ENCODE peak calls at places on chromosomes 6 and 20, in eight cellular contexts. H is stomach, K is endothelial cell of umbilical vein, A is A549, V is sigmoid colon, G is HCT116, N is IMR-90, C is heart left ventricle. I is an unnamed sample. For H3K4me1, the result is how much of the 10 kb centered on the place peaks cover.

GRCh38 chr20:47703748-47704147 is 81.5 kb downstream of the SULF2 start:
- DNase-seq in G (no peak), C (no peak), N (no peak), H (no peak), A (no peak), V (no peak), K (no peak), I (no peak)

GRCh38 chr6:47428288-47428687 is 49.3 kb upstream of the CD2AP start:
- DNase-seq in H (no peak), A (no peak), V (no peak), N (no peak), K (no peak), G (no peak), C (no peak), I (no peak)

GRCh38 chr6:133673056-133673455 is 215.9 kb upstream of the TCF21 start:
- DNase-seq in G (no peak), C (no peak), H (no peak), K (no peak), V (no peak), N (no peak), A (no peak), I (no peak)

GRCh38 chr6:143867236-143867635 is 3.0 kb downstream of the ZC2HC1B start:
- DNase-seq in V (no peak), A (no peak), H (no peak), C (no peak), G (no peak), N (peak), K (no peak), I (no peak)

GRCh38 chr6:72712921-72713320 is 91.1 kb downstream of the KCNQ5 start:
- DNase-seq in N (peak), C (no peak), A (no peak), V (no peak), G (no peak), H (no peak), K (no peak), I (no peak)

GRCh38 chr20:41005361-41005729 is 23.3 kb upstream of the TOP1 start:
- DNase-seq in K (peak), C (peak), H (peak), G (peak), V (peak), N (peak), A (peak), I (peak)

GRCh38 chr20:45359406-45360148 is 3.4 kb upstream of the SYS1 start:
- DNase-seq in V (peak), K (peak), G (no peak), A (no peak), H (peak), N (no peak), C (no peak), I (peak)

GRCh38 chr20:56352656-56353055 is 6.1 kb upstream of the FAM210B start:
- DNase-seq in K (no peak), A (no peak), C (no peak), H (no peak), V (no peak), G (no peak), N (peak), I (no peak)

GRCh38 chr20:16775961-16776360 is 27.8 kb downstream of the OTOR start:
- DNase-seq in C (no peak), H (no peak), G (no peak), V (no peak), A (no peak), N (no peak), K (no peak), I (no peak)

GRCh38 chr20:58716476-58717277 is 24.1 kb downstream of the NPEPL1 start:
- DNase-seq in N (no peak), C (peak), V (peak), A (no peak), H (peak), K (no peak), G (no peak), I (peak)

GRCh38 chr6:30915591-30915946 is 1.5 kb downstream of the VARS2 start:
- DNase-seq in K (peak), N (peak), H (no peak), G (peak), V (no peak), C (no peak), A (peak), I (no peak)

GRCh38 chr6:110683236-110683635 is 132.0 kb downstream of the CDK19 start:
- DNase-seq in C (no peak), H (no peak), G (no peak), V (no peak), A (no peak), K (no peak), N (no peak), I (no peak)

GRCh38 chr20:12594410-12595130 is 414.2 kb upstream of the SPTLC3 start:
- DNase-seq in C (no peak), H (no peak), V (no peak), N (no peak), G (no peak), K (no peak), A (peak), I (no peak)

GRCh38 chr20:33521461-33521860 is 31.6 kb downstream of the CBFA2T2 start:
- DNase-seq in V (no peak), G (no peak), H (no peak), C (no peak), K (no peak), N (no peak), A (no peak), I (no peak)

GRCh38 chr6:71446084-71446869 is 157.7 kb downstream of the OGFRL1 start:
- DNase-seq in K (peak), G (no peak), N (no peak), A (no peak), C (no peak), V (no peak), H (no peak), I (no peak)

GRCh38 chr6:126716826-126717514 is 377.1 kb downstream of the CENPW start:
- DNase-seq in V (no peak), H (no peak), N (peak), C (no peak), K (no peak), G (peak), A (no peak), I (no peak)

GRCh38 chr6:94045473-94045872 is 626.1 kb upstream of the EPHA7 start:
- DNase-seq in G (no peak), V (no peak), C (no peak), A (no peak), K (no peak), N (no peak), H (no peak), I (no peak)

GRCh38 chr6:112330877-112331260 is 16.3 kb upstream of the RFPL4B start:
- DNase-seq in H (no peak), K (no peak), V (no peak), G (no peak), N (no peak), C (no peak), A (no peak), I (no peak)

GRCh38 chr6:33621396-33622388 is 570 bp downstream of the ITPR3 start:
- DNase-seq in V (peak), C (peak), K (peak), A (no peak), H (peak), N (no peak), G (no peak), I (peak)

GRCh38 chr6:1386310-1386709 is 3.1 kb upstream of the FOXF2 start:
- DNase-seq in A (no peak), N (no peak), G (no peak), V (no peak), H (no peak), C (no peak), K (no peak), I (no peak)

GRCh38 chr6:30152910-30153309 is 8.1 kb downstream of the TRIM10 start:
- DNase-seq in K (no peak), H (no peak), A (no peak), C (no peak), N (no peak), G (no peak), V (no peak), I (no peak)

GRCh38 chr6:165059032-165059431 is 250.4 kb downstream of the C6orf118 start:
- DNase-seq in V (no peak), N (no peak), G (no peak), H (no peak), A (no peak), C (no peak), K (no peak), I (no peak)

GRCh38 chr6:166570929-166571699 is 15.4 kb downstream of the RAMACL start:
- DNase-seq in G (no peak), A (no peak), N (no peak), H (no peak), C (no peak), V (no peak), K (no peak), I (no peak)

GRCh38 chr6:111872521-111873177 is 603 bp downstream of the FYN start:
- DNase-seq in G (no peak), V (peak), C (peak), A (no peak), N (peak), H (no peak), K (peak), I (peak)

GRCh38 chr6:119627908-119628669 is 278.5 kb upstream of the MAN1A1 start:
- DNase-seq in V (no peak), C (no peak), N (peak), G (no peak), A (no peak), K (no peak), H (no peak), I (no peak)

GRCh38 chr6:79076160-79076559 is 1.9 kb downstream of the PHIP start:
- DNase-seq in K (peak), C (no peak), N (peak), H (no peak), G (no peak), A (no peak), V (no peak), I (no peak)
- TF ChIP-seq POLR2A in K (no peak), C (no peak), N (no peak), H (no peak), G (no peak), A (no peak), V (no peak), I (no peak)

GRCh38 chr6:155275808-155276480 is 12.1 kb downstream of the CLDN20 start:
- DNase-seq in G (no peak), C (no peak), V (no peak), N (peak), H (no peak), A (no peak), K (no peak), I (no peak)
- H3K27ac ChIP-seq in G (no peak), C (peak), V (peak), N (peak), H (peak), A (no peak), K (no peak), I (peak)

DNA sequence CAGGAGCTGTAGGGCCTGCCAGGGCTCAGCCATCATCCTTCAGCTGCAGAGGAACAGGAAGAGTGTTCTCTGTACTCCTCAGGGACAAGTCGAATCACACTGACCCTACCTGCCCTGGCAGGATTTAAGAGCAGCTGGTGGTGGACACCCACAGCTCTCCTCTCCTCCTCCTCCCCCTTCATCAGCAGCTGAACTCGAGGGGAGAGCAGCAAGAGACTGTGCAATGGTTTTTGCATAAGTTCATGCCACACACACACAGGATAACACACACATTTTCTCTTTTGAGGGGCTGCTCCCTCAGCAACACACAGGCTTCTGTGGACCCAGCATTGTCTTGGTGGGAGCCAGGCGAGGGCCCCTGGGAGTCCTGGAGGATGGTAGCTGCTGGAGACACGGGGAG is at the start of gene CST11:
- DNase-seq in A (no peak), K (no peak), H (no peak), V (no peak), C (no peak), N (no peak), G (no peak), I (no peak)
- H3K4me1 ChIP-seq in A (under half), K (under half), H (under half), V (under half), C (under half), N (under half), G (under half), I (under half)

DNA sequence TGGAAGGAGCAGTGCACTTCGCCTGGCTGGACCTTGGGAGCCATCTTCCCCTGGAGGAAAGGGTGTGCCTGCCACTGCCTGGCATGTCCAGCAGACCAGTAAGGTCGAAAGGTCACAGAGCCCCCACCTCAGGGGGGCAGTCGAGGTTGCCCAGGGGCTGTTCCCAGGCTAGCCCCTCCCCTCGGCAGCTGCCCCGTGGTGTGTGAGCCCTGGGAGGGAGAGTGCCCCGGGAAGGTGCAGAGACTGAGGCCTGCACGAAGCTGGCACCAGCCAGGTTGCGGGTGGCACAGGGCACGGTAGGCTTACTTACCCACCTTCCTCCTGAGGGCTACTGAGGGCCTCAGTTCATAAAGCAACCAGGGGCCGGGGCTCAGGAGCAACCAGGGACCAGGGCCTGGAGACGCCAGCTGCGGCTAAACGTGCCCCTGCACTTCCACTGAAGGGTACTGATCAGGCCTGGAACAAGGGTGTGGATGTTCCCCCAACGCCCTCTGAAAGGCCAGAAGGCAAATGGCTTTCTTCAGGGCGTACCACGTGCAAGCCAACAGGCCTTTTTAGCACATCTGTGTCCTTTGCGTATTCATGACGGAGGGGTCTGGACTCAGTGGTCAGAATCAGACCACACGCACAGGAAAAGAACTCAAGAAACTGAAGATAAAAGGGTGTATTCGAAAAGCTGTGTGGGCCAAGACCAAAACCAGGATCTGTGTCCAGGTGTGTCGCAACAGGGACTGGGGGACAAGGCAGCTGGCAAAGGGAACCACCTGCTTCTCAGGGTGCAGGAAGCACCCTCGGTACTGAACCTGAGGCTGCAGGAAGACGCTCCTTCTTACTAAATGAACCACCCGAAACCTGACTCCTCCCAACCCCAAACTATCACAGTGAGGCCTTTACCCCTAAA is 24.4 kb upstream of the TCFL5 start:
- DNase-seq in C (no peak), N (no peak), A (no peak), G (no peak), V (no peak), K (no peak), H (no peak), I (peak)
- TF ChIP-seq POLR2A in C (no peak), N (no peak), A (no peak), G (no peak), V (no peak), K (no peak), H (no peak), I (no peak)